ENCODE peak calls at places on chromosomes 4 and X, in eight cellular contexts. D is upper lobe of right lung, W is mesothelial cell of epicardium, R is AG10803, K is B cell, T is IMR-90, L is left lung, I is foreskin fibroblast. O is an unnamed sample.

GRCh38 chrX:24890677-24891076 is 125.1 kb downstream of the ARX start:
- DNase-seq in D (no peak), W (no peak), R (no peak), K (no peak), T (no peak), L (no peak), I (no peak), O (no peak)

GRCh38 chr4:78237360-78237759 is 180.2 kb downstream of the FRAS1 start:
- DNase-seq in D (no peak), W (no peak), R (no peak), K (no peak), T (no peak), L (no peak), I (no peak), O (no peak)

GRCh38 chrX:149638860-149639259 is 7.3 kb upstream of the TMEM185A start:
- DNase-seq in D (no peak), W (no peak), R (peak), K (no peak), T (peak), L (no peak), I (no peak), O (no peak)

GRCh38 chrX:143781103-143781502 is 60.6 kb upstream of the SPANXN2 start:
- DNase-seq in D (no peak), W (no peak), R (peak), K (no peak), T (no peak), L (no peak), I (no peak), O (no peak)

GRCh38 chr4:74320559-74321118 is 12.4 kb downstream of the EPGN start:
- DNase-seq in D (peak), W (peak), R (peak), K (no peak), T (peak), L (peak), I (peak), O (peak)

GRCh38 chrX:9390693-9391368 is 74.0 kb upstream of the TBL1X start:
- DNase-seq in D (no peak), W (no peak), R (no peak), K (no peak), T (no peak), L (no peak), I (no peak), O (no peak)

GRCh38 chr4:181150173-181150572 is 1093.0 kb upstream of the TENM3 start:
- DNase-seq in D (no peak), W (no peak), R (no peak), K (no peak), T (no peak), L (no peak), I (no peak), O (no peak)

GRCh38 chr4:157444014-157444413 is 223.5 kb downstream of the GRIA2 start:
- DNase-seq in D (no peak), W (no peak), R (no peak), K (no peak), T (no peak), L (no peak), I (no peak), O (no peak)

GRCh38 chr4:6355052-6355451 is 85.4 kb downstream of the WFS1 start:
- DNase-seq in D (no peak), W (no peak), R (no peak), K (no peak), T (no peak), L (no peak), I (no peak), O (no peak)

GRCh38 chr4:179626687-179627086 is 2184.4 kb upstream of the AGA start:
- DNase-seq in D (no peak), W (no peak), R (no peak), K (no peak), T (no peak), L (no peak), I (no peak), O (no peak)

GRCh38 chrX:49043220-49043986 is at the start of gene TFE3:
- DNase-seq in D (peak), W (peak), R (peak), K (peak), T (peak), L (peak), I (peak), O (peak)

GRCh38 chr4:113708250-113708649 is 53.3 kb downstream of the CAMK2D start:
- DNase-seq in D (no peak), W (no peak), R (peak), K (no peak), T (peak), L (no peak), I (no peak), O (peak)

GRCh38 chr4:15665738-15666365 is 10.7 kb upstream of the FBXL5 start:
- DNase-seq in D (no peak), W (no peak), R (no peak), K (no peak), T (peak), L (no peak), I (no peak), O (no peak)

GRCh38 chr4:8517946-8518345 is 62.2 kb upstream of the GPR78 start:
- DNase-seq in D (no peak), W (no peak), R (peak), K (no peak), T (no peak), L (no peak), I (no peak), O (no peak)

GRCh38 chr4:84681488-84682274 is 98.8 kb downstream of the CDS1 start:
- DNase-seq in D (no peak), W (no peak), R (peak), K (no peak), T (peak), L (no peak), I (peak), O (no peak)

GRCh38 chrX:18422325-18422724 is 3.1 kb upstream of the CDKL5 start:
- DNase-seq in D (no peak), W (no peak), R (peak), K (no peak), T (peak), L (no peak), I (peak), O (no peak)

GRCh38 chr4:150348079-150348478 is 233.9 kb upstream of the MAB21L2 start:
- DNase-seq in D (no peak), W (no peak), R (peak), K (no peak), T (peak), L (no peak), I (peak), O (no peak)

GRCh38 chr4:187232201-187232600 is 508.5 kb upstream of the FAT1 start:
- DNase-seq in D (no peak), W (no peak), R (no peak), K (no peak), T (no peak), L (no peak), I (no peak), O (no peak)

GRCh38 chrX:104803219-104803618 is 237.2 kb downstream of the IL1RAPL2 start:
- DNase-seq in D (no peak), W (no peak), R (no peak), K (no peak), T (no peak), L (no peak), I (no peak), O (no peak)

GRCh38 chrX:724256-724655 is 93.7 kb downstream of the SHOX start:
- DNase-seq in D (no peak), W (no peak), R (no peak), K (no peak), T (no peak), L (no peak), I (no peak), O (no peak)

GRCh38 chr4:124230268-124230667 is 482.3 kb downstream of the ANKRD50 start:
- DNase-seq in D (no peak), W (no peak), R (no peak), K (no peak), T (no peak), L (no peak), I (no peak), O (no peak)

GRCh38 chr4:77692847-77693432 is 87.3 kb downstream of the CXCL13 start:
- DNase-seq in D (no peak), W (no peak), R (no peak), K (no peak), T (no peak), L (no peak), I (no peak), O (no peak)

GRCh38 chrX:153164733-153165132 is 14.4 kb upstream of the MAGEA1 start:
- DNase-seq in D (no peak), W (no peak), R (no peak), K (no peak), T (no peak), L (no peak), I (no peak), O (no peak)

GRCh38 chr4:62080431-62080830 is 880.3 kb downstream of the ADGRL3 start:
- DNase-seq in D (no peak), W (no peak), R (no peak), K (no peak), T (no peak), L (no peak), I (no peak), O (no peak)

GRCh38 chr4:171765514-171765913 is 47.7 kb upstream of the GALNTL6 start:
- DNase-seq in D (no peak), W (no peak), R (no peak), K (no peak), T (no peak), L (no peak), I (no peak), O (no peak)

GRCh38 chrX:126985027-126985426 is 165.5 kb downstream of the PRR32 start:
- DNase-seq in D (no peak), W (no peak), R (no peak), K (no peak), T (no peak), L (no peak), I (no peak), O (no peak)

GRCh38 chrX:12894074-12894691 is 12.2 kb upstream of the TLR8 start:
- DNase-seq in D (no peak), W (peak), R (peak), K (peak), T (peak), L (no peak), I (peak), O (peak)

GRCh38 chr4:5027366-5027765 is 8.1 kb upstream of the CYTL1 start:
- DNase-seq in D (no peak), W (no peak), R (peak), K (no peak), T (peak), L (no peak), I (no peak), O (no peak)

GRCh38 chr4:80255374-80256095 is 10.9 kb upstream of the FGF5 start:
- DNase-seq in D (no peak), W (no peak), R (peak), K (no peak), T (peak), L (no peak), I (peak), O (no peak)

GRCh38 chr4:185504098-185505047 is 30.9 kb downstream of the PDLIM3 start:
- DNase-seq in D (peak), W (no peak), R (no peak), K (no peak), T (peak), L (peak), I (peak), O (no peak)

GRCh38 chr4:113760852-113761681 is 471 bp downstream of the CAMK2D start:
- DNase-seq in D (peak), W (no peak), R (peak), K (peak), T (peak), L (peak), I (peak), O (peak)

GRCh38 chr4:2462992-2463762 is 5.7 kb upstream of the RNF4 start:
- DNase-seq in D (no peak), W (no peak), R (no peak), K (no peak), T (no peak), L (no peak), I (no peak), O (no peak)

GRCh38 chr4:128812360-128812958 is 3.0 kb downstream of the JADE1 start:
- DNase-seq in D (no peak), W (peak), R (peak), K (peak), T (peak), L (no peak), I (peak), O (peak)
- TF ChIP-seq CTCF in D (no peak), W (no peak), R (no peak), K (no peak), T (no peak), L (no peak), I (no peak), O (no peak)

GRCh38 chr4:102620697-102621497 is 119.7 kb downstream of the NFKB1 start:
- DNase-seq in D (no peak), W (no peak), R (peak), K (no peak), T (peak), L (no peak), I (peak), O (peak)

GRCh38 chr4:102627831-102628523 is 126.8 kb downstream of the NFKB1 start:
- DNase-seq in D (no peak), W (no peak), R (no peak), K (no peak), T (peak), L (no peak), I (peak), O (peak)

GRCh38 chr4:102625232-102625930 is 124.2 kb downstream of the NFKB1 start:
- DNase-seq in D (no peak), W (no peak), R (peak), K (peak), T (peak), L (peak), I (peak), O (peak)

DNA sequence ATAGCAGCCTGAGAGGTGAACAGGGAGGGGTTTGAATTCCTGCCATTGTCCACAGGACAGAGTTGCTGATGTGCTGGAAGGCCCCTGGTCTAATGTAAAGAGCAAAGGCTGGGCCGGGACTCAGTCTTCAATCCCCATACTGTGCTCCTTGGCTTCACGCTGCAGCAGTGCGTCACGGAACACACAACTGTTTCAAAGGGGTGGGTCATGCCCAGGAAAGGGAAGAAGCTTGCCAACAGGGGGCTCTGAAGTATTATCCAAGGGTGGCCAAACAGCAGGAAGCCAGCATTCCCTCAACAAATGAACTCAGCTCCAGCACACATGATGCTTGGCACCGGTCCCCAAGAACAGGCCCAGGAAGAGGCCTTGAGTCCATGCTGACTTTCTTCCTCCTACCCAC is 122.5 kb downstream of the NFKB1 start:
- DNase-seq in D (no peak), W (no peak), R (peak), K (no peak), T (peak), L (no peak), I (no peak), O (no peak)
- TF ChIP-seq CTCF in D (peak), W (no peak), R (peak), K (no peak), T (peak), L (no peak), I (peak), O (peak)

DNA sequence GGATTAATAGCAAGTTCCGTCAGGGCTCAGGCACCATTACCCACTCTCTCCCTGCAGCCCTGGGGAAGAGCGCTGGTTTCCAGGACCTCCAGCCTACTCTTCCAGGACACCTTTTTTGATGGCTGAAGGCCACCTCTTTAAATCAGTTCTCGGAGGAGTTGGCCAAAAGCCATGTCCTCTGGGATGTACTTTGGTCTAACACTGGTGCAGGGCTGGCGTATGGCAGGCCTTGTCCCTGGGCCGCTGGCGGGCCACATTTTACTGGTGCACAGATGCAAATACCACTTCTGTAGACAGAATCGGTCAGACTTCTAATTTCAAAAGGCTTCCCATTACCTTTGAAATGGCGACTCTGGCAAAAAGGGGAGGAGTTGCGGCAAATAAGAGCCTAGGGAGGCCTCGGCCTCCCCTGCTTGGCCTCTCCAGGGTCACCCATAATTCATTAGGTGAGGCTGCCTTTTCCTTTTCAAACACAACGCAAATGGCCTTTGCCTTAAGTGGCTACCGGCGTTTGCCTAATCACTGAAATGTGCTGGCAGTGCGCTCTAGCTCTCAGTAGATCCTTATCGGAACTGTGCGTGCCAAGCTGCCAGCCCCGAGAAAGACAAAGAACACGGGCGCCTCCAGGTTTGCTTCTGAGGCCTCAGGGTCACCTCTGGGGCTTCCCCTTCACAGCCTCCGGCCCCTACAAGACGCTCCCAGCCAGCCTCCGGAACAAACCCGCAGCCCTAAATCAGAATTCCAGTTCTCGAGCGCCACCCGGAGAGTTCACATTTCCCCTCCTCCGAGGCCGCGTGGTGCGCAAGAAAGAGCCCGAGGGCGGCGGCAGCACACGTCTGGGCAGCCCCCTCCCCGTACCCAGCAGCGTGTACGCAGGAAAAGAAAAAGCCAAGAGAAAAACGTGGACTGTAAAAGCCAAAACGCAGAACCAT is 76.2 kb upstream of the BCOR start:
- DNase-seq in D (peak), W (no peak), R (no peak), K (no peak), T (no peak), L (peak), I (no peak), O (no peak)
- TF ChIP-seq CTCF in D (no peak), W (no peak), R (peak), K (no peak), T (no peak), L (no peak), I (no peak), O (peak)

GRCh38 chrX:72126539-72127140 is 5.1 kb downstream of the RTL5 start:
- DNase-seq in D (peak), W (peak), R (peak), K (peak), T (peak), L (peak), I (peak), O (peak)

GRCh38 chrX:72127332-72127731 is 4.4 kb downstream of the RTL5 start:
- DNase-seq in D (no peak), W (no peak), R (no peak), K (no peak), T (no peak), L (no peak), I (no peak), O (no peak)

GRCh38 chrX:72126048-72126415 is 5.7 kb downstream of the RTL5 start:
- DNase-seq in D (no peak), W (no peak), R (no peak), K (no peak), T (no peak), L (no peak), I (no peak), O (no peak)

GRCh38 chrX:72124540-72125201 is 7.0 kb downstream of the RTL5 start:
- DNase-seq in D (no peak), W (no peak), R (no peak), K (no peak), T (no peak), L (no peak), I (no peak), O (no peak)

DNA sequence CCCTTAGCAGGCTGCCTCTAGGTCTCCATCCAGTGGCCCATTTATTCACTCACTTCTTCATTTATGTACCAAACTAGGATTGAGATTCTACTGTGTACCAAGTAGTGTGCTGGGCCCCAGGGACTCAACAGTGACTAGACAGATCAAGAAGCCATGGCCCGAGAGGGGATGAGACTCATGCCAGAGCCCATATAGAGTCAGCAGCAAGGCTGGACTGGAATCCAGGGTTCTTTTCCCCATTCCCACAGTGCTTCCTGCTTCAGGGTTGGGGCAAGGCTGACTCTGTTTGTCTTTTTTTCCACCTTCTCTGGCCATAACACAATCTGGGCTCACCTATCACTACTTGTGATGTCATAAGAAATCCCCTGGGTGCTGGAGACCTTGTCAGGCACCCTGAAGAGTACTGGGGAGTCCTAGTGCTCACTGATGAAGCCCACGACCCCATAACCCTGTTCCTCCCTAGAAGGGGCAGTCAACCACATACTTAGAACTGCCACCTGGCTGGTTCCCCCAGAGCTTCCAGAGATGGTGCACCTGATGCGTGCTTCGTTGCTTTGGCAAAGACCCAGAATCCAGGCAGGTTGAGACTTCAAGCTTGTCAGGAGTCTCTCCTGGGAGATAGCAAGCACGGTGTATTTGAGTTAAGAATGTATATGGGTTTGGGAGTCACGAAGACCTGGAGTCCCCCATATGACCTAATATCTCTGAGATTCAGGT is 6.2 kb downstream of the RTL5 start:
- DNase-seq in D (no peak), W (no peak), R (no peak), K (no peak), T (no peak), L (no peak), I (no peak), O (no peak)
- TF ChIP-seq CTCF in D (no peak), W (no peak), R (no peak), K (no peak), T (no peak), L (no peak), I (no peak), O (no peak)

DNA sequence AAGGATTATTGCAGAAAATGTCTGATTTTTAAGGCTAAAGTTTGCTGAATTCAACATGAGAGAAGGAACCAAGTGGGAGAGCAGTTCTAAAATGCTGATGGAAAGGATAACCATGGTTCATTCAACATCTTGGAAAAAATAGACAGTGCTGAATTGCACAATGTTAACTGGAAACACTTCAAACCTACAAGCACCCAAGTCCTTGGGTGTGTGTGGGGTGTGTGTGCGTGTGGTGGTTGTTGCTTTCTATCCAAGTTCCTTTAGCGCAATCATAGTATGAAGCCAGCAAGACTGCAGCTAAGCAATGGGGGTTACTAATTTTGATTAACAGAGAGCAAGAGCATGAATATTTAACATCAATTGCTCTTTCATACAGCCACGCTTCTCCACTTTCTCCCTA is 29.3 kb upstream of the SCOC start:
- DNase-seq in D (no peak), W (no peak), R (peak), K (no peak), T (no peak), L (no peak), I (no peak), O (no peak)
- TF ChIP-seq CTCF in D (no peak), W (no peak), R (no peak), K (no peak), T (no peak), L (no peak), I (no peak), O (no peak)

DNA sequence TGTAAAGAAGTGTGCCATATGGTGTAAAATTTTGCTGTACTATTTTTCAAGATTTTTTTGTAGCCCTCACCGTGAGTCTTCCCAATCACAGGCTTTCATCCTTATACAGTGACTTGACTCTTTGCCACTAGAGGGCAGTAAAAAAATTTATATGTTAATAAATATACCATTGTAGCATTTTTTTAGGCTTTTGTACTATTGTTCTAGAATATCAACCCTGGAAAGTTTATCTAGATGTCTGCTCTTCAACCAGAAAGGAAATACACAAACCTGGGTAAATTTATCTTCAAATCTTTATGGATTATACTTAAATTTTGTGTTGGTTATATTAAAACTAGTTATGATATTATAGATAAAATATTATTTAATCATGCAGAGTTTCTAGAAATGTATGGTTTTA is 235.3 kb downstream of the TENM3 start:
- DNase-seq in D (no peak), W (no peak), R (peak), K (no peak), T (peak), L (no peak), I (peak), O (peak)
- TF ChIP-seq CTCF in D (peak), W (peak), R (peak), K (peak), T (peak), L (peak), I (peak), O (peak)

O was measured in GM13977.